ENCODE peak calls at places on chromosomes 12 and 14, in four cellular contexts. I is fibroblast of lung, S is CD14-positive monocyte, B is ascending aorta. J is an unnamed sample.

GRCh38 chr12:85280138-85280983 is at the start of gene ALX1:
- DNase-seq in I (peak), S (no peak), B (no peak), J (no peak)

GRCh38 chr14:44316647-44317432 is 190.2 kb downstream of the FSCB start:
- DNase-seq in I (peak), S (no peak), B (no peak), J (peak)

GRCh38 chr12:48185181-48185919 is 1.9 kb downstream of the CCDC184 start:
- DNase-seq in I (no peak), S (no peak), B (no peak), J (no peak)

GRCh38 chr12:131482686-131483085 is 228.2 kb upstream of the SFSWAP start:
- DNase-seq in I (no peak), S (no peak), B (no peak), J (no peak)

GRCh38 chr12:29088611-29089219 is 60.4 kb upstream of the FAR2 start:
- DNase-seq in I (peak), S (no peak), B (no peak), J (no peak)

GRCh38 chr12:7555752-7556151 is 52.2 kb upstream of the CD163 start:
- DNase-seq in I (peak), S (no peak), B (no peak), J (no peak)

GRCh38 chr14:104390941-104391901 is 188.3 kb upstream of the C14orf180 start:
- DNase-seq in I (no peak), S (no peak), B (no peak), J (no peak)

GRCh38 chr14:31336646-31337045 is 83.7 kb downstream of the HEATR5A start:
- DNase-seq in I (no peak), S (no peak), B (no peak), J (no peak)

GRCh38 chr14:60964901-60965300 is 16.0 kb downstream of the TRMT5 start:
- DNase-seq in I (peak), S (no peak), B (no peak), J (no peak)

GRCh38 chr14:104346112-104346462 is 207.7 kb downstream of the KIF26A start:
- DNase-seq in I (no peak), S (no peak), B (no peak), J (no peak)

GRCh38 chr14:104140213-104140462 is 1.8 kb downstream of the KIF26A start:
- DNase-seq in I (no peak), S (no peak), B (no peak), J (no peak)

GRCh38 chr12:64706831-64707230 is 52.4 kb downstream of the GNS start:
- DNase-seq in I (no peak), S (no peak), B (no peak), J (no peak)

GRCh38 chr14:64612021-64612380 is 62.2 kb downstream of the PPP1R36 start:
- DNase-seq in I (peak), S (no peak), B (no peak), J (no peak)

GRCh38 chr12:52942914-52943207 is 6.1 kb upstream of the KRT18 start:
- DNase-seq in I (no peak), S (no peak), B (no peak), J (no peak)

GRCh38 chr12:126191037-126191891 is 1126.0 kb downstream of the AACS start:
- DNase-seq in I (peak), S (no peak), B (no peak), J (no peak)

GRCh38 chr12:85468356-85469157 is 188.5 kb downstream of the ALX1 start:
- DNase-seq in I (peak), S (no peak), B (no peak), J (peak)

GRCh38 chr12:115407723-115408122 is 723.7 kb upstream of the TBX3 start:
- DNase-seq in I (no peak), S (no peak), B (no peak), J (no peak)

GRCh38 chr12:54191126-54191525 is 2.3 kb upstream of the SMUG1 start:
- DNase-seq in I (no peak), S (no peak), B (no peak), J (no peak)

GRCh38 chr14:55077691-55078151 is 26.3 kb downstream of the MAPK1IP1L start:
- DNase-seq in I (peak), S (no peak), B (no peak), J (no peak)

GRCh38 chr12:70290126-70290525 is 46.9 kb downstream of the CNOT2 start:
- DNase-seq in I (peak), S (no peak), B (no peak), J (no peak)

GRCh38 chr12:10268037-10268436 is 39.6 kb upstream of the KLRD1 start:
- DNase-seq in I (no peak), S (no peak), B (no peak), J (no peak)

GRCh38 chr14:72075649-72076334 is 143.6 kb downstream of the RGS6 start:
- DNase-seq in I (no peak), S (no peak), B (no peak), J (no peak)

GRCh38 chr12:101172316-101172715 is 37.7 kb downstream of the SLC5A8 start:
- DNase-seq in I (peak), S (no peak), B (no peak), J (no peak)

GRCh38 chr12:120688527-120689071 is 1.6 kb downstream of the MLEC start:
- DNase-seq in I (peak), S (no peak), B (no peak), J (no peak)

GRCh38 chr12:29054790-29055663 is 94.1 kb upstream of the FAR2 start:
- DNase-seq in I (peak), S (no peak), B (no peak), J (no peak)

GRCh38 chr14:33777651-33778050 is 173.2 kb downstream of the EGLN3 start:
- DNase-seq in I (peak), S (no peak), B (no peak), J (no peak)

GRCh38 chr12:123744836-123745235 is 17.3 kb upstream of the DNAH10 start:
- DNase-seq in I (no peak), S (no peak), B (no peak), J (peak)
- TF ChIP-seq CTCF in I (peak), S (no peak), B (no peak), J (no peak)

GRCh38 chr12:59304077-59304721 is 291.6 kb upstream of the SLC16A7 start:
- DNase-seq in I (no peak), S (no peak), B (no peak), J (no peak)
- TF ChIP-seq CTCF in I (no peak), S (no peak), B (no peak), J (no peak)

GRCh38 chr12:56359851-56360767 is at the start of gene STAT2:
- DNase-seq in I (peak), S (peak), B (peak), J (peak)
- TF ChIP-seq CTCF in I (no peak), S (no peak), B (no peak), J (no peak)

GRCh38 chr14:73944432-73945158 is 5.3 kb downstream of the FAM161B start:
- DNase-seq in I (no peak), S (no peak), B (no peak), J (no peak)

GRCh38 chr14:73955674-73956073 is 5.6 kb downstream of the COQ6 start:
- DNase-seq in I (no peak), S (no peak), B (no peak), J (no peak)

GRCh38 chr14:73953731-73954130 is 3.6 kb downstream of the COQ6 start:
- DNase-seq in I (no peak), S (no peak), B (no peak), J (no peak)

GRCh38 chr14:73945159-73945670 is 4.7 kb downstream of the FAM161B start:
- DNase-seq in I (no peak), S (no peak), B (no peak), J (no peak)

GRCh38 chr14:73949752-73950734 is at the start of the genes COQ6 and FAM161B:
- DNase-seq in I (peak), S (peak), B (peak), J (peak)
- TF ChIP-seq CTCF in I (no peak), S (no peak), B (peak), J (no peak)

GRCh38 chr12:62522984-62523383 is 56.4 kb downstream of the MON2 start:
- DNase-seq in I (peak), S (no peak), B (no peak), J (no peak)
- TF ChIP-seq CTCF in I (no peak), S (no peak), B (no peak), J (no peak)

DNA sequence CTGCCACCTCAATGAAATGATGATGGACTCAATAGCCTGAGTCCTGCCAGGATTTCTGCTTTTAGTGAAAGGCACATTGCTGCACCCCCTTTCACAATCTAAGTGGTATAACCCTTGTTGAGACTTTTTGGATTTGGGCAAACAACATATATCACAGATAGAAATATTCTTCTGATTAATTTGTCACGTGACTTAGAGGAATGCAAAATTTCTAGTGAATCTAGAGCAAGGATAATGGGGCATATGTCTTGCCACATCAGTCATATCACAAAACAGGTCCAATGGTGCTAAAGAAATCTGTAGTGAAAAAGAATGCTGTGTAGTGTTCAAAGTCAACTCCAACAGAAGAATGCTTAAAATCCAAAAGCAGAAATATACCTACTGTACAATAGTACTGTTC is 1386.3 kb downstream of the LRFN5 start:
- DNase-seq in I (no peak), S (no peak), B (no peak), J (no peak)
- TF ChIP-seq CTCF in I (no peak), S (no peak), B (no peak), J (no peak)